ENCODE peak calls at places on chromosomes 12 and 14, in six cellular contexts. W is NCI-H2029; J is stimulated activated CD8-positive, alpha-beta memory T cell treated with anti-CD3 and anti-CD28 coated beads, Interleukin-4, amount 100 ng/mL, for 4 hours; U is A549; R is mesenteric fat pad; X is endothelial cell. E is an unnamed sample.

GRCh38 chr12:1919763-1920162 is 1.3 kb upstream of the CACNA2D4 start:
- DNase-seq in W (no peak), J (no peak), U (no peak), R (no peak), X (no peak), E (no peak)

GRCh38 chr14:100048786-100049185 is 16.4 kb upstream of the EVL start:
- DNase-seq in W (no peak), J (no peak), U (no peak), R (no peak), X (no peak), E (no peak)

GRCh38 chr14:19873178-19873577 is 1.8 kb upstream of the OR4K2 start:
- DNase-seq in W (no peak), J (no peak), U (peak), R (no peak), X (no peak), E (no peak)

GRCh38 chr12:19402743-19403400 is 36.4 kb upstream of the AEBP2 start:
- DNase-seq in W (peak), J (no peak), U (peak), R (no peak), X (no peak), E (no peak)

GRCh38 chr12:54082402-54082892 is 28.8 kb downstream of the HOXC4 start:
- DNase-seq in W (no peak), J (peak), U (no peak), R (no peak), X (no peak), E (no peak)

GRCh38 chr14:86035882-86036281 is 505.9 kb downstream of the FLRT2 start:
- DNase-seq in W (no peak), J (no peak), U (peak), R (no peak), X (peak), E (no peak)

GRCh38 chr14:55038708-55039107 is 11.7 kb downstream of the SOCS4 start:
- DNase-seq in W (no peak), J (no peak), U (no peak), R (no peak), X (no peak), E (no peak)

GRCh38 chr12:57452181-57452936 is 2.7 kb upstream of the INHBE start:
- DNase-seq in W (no peak), J (no peak), U (peak), R (no peak), X (no peak), E (no peak)